ENCODE peak calls at places on chromosomes 1 and 21, in six cellular contexts. P is NCI-H2081; R is naive B cell; X is anterior cingulate cortex; J is cardiac fibroblast; K is activated naive CD4-positive, alpha-beta T cell treated with anti-CD3 and anti-CD28 coated beads, Interleukin-2, amount 10 ng/mL, durations not matched to agents 7 days and 5 days. B is an unnamed sample.

GRCh38 chr1:226677121-226678020 is 61.7 kb downstream of the ITPKB start:
- DNase-seq in P (no peak), R (peak; percentile 80), X (no peak), J (peak; percentile 73), K (peak; percentile 78), B (no peak)

GRCh38 chr1:151132676-151133338 is 13.6 kb downstream of the SEMA6C start:
- DNase-seq in P (no peak), R (no peak), X (no peak), J (no peak), K (no peak), B (no peak)

GRCh38 chr1:81670286-81670685 is 130.4 kb upstream of the ADGRL2 start:
- DNase-seq in P (peak; percentile 4), R (no peak), X (no peak), J (peak; percentile 97), K (no peak), B (no peak)

GRCh38 chr1:162682013-162682419 is 49.8 kb downstream of the DDR2 start:
- DNase-seq in P (no peak), R (no peak), X (no peak), J (peak; percentile 53), K (no peak), B (no peak)

GRCh38 chr1:183159960-183160359 is 26.1 kb upstream of the LAMC2 start:
- DNase-seq in P (peak; percentile 29), R (no peak), X (no peak), J (peak; percentile 80), K (no peak), B (peak; percentile 58)

GRCh38 chr1:94622757-94623156 is 81.2 kb upstream of the F3 start:
- DNase-seq in P (no peak), R (no peak), X (no peak), J (peak; percentile 72), K (no peak), B (no peak)

GRCh38 chr1:215517441-215517891 is 49.6 kb upstream of the KCTD3 start:
- DNase-seq in P (no peak), R (no peak), X (no peak), J (peak; percentile 39), K (no peak), B (no peak)

GRCh38 chr1:97911266-97912215 is 9.3 kb downstream of the DPYD start:
- DNase-seq in P (no peak), R (no peak), X (no peak), J (no peak), K (peak; percentile 24), B (no peak)

GRCh38 chr1:205612104-205612503 is 19.7 kb downstream of the ELK4 start:
- DNase-seq in P (no peak), R (no peak), X (no peak), J (no peak), K (no peak), B (no peak)

GRCh38 chr1:1959459-1959839 is 40.4 kb upstream of the TMEM52 start:
- DNase-seq in P (no peak), R (no peak), X (no peak), J (no peak), K (no peak), B (no peak)

GRCh38 chr1:109891930-109892329 is 18.7 kb upstream of the CSF1 start:
- DNase-seq in P (no peak), R (no peak), X (no peak), J (no peak), K (no peak), B (no peak)

GRCh38 chr1:93678491-93678890 is 3.1 kb downstream of the BCAR3 start:
- DNase-seq in P (no peak), R (no peak), X (no peak), J (no peak), K (no peak), B (no peak)

GRCh38 chr1:55504306-55504706 is 289.1 kb upstream of the USP24 start:
- DNase-seq in P (no peak), R (no peak), X (no peak), J (no peak), K (no peak), B (no peak)

GRCh38 chr1:89200668-89201488 is 2.1 kb upstream of the GBP4 start:
- DNase-seq in P (no peak), R (peak; percentile 59), X (no peak), J (no peak), K (no peak), B (no peak)

GRCh38 chr21:44582055-44582454 is 1.7 kb upstream of the KRTAP10-5 start:
- DNase-seq in P (no peak), R (no peak), X (no peak), J (no peak), K (no peak), B (no peak)

GRCh38 chr1:214332950-214333798 is 52.2 kb downstream of the SMYD2 start:
- DNase-seq in P (no peak), R (peak; percentile 9), X (no peak), J (peak; percentile 70), K (peak; percentile 66), B (no peak)

GRCh38 chr21:46122758-46123683 is 25.1 kb downstream of the COL6A2 start:
- DNase-seq in P (no peak), R (no peak), X (no peak), J (no peak), K (peak; percentile 18), B (no peak)

GRCh38 chr21:15943009-15943666 is 213.4 kb downstream of the USP25 start:
- DNase-seq in P (no peak), R (no peak), X (no peak), J (peak; percentile 65), K (no peak), B (no peak)

GRCh38 chr1:16420719-16421118 is 16.5 kb downstream of the SPATA21 start:
- DNase-seq in P (no peak), R (peak; percentile 64), X (no peak), J (no peak), K (peak; percentile 82), B (no peak)

GRCh38 chr1:15417365-15417934 is 7.8 kb downstream of the EFHD2 start:
- DNase-seq in P (no peak), R (peak; percentile 28), X (no peak), J (peak; percentile 74), K (peak; percentile 54), B (no peak)

GRCh38 chr1:93701619-93702018 is 20.0 kb upstream of the BCAR3 start:
- DNase-seq in P (no peak), R (no peak), X (no peak), J (peak; percentile 99), K (no peak), B (no peak)

GRCh38 chr1:227805606-227806197 is 9.8 kb upstream of the PRSS38 start:
- DNase-seq in P (no peak), R (no peak), X (no peak), J (peak; percentile 95), K (no peak), B (no peak)

GRCh38 chr1:162678439-162678838 is 46.2 kb downstream of the DDR2 start:
- DNase-seq in P (no peak), R (no peak), X (no peak), J (peak; percentile 83), K (no peak), B (no peak)

GRCh38 chr1:97820470-97821188 is 100.2 kb downstream of the DPYD start:
- DNase-seq in P (no peak), R (peak; percentile 6), X (no peak), J (peak; percentile 71), K (no peak), B (peak; percentile 7)

GRCh38 chr1:158984386-158984785 is 25.3 kb upstream of the IFI16 start:
- DNase-seq in P (no peak), R (no peak), X (no peak), J (no peak), K (no peak), B (no peak)

GRCh38 chr21:37172646-37173045 is 94.5 kb downstream of the VPS26C start:
- DNase-seq in P (no peak), R (no peak), X (no peak), J (no peak), K (no peak), B (no peak)

GRCh38 chr1:182845379-182845778 is 6.2 kb downstream of the DHX9 start:
- DNase-seq in P (no peak), R (no peak), X (no peak), J (no peak), K (no peak), B (no peak)

GRCh38 chr21:20270365-20271055 is 727.7 kb upstream of the NCAM2 start:
- DNase-seq in P (no peak), R (no peak), X (no peak), J (no peak), K (no peak), B (no peak)

GRCh38 chr1:113747376-113747775 is 11.9 kb downstream of the PHTF1 start:
- DNase-seq in P (no peak), R (no peak), X (no peak), J (peak; percentile 55), K (no peak), B (no peak)

GRCh38 chr1:153640873-153641272 is 7.0 kb downstream of the CHTOP start:
- DNase-seq in P (no peak), R (no peak), X (no peak), J (no peak), K (no peak), B (no peak)

GRCh38 chr1:176754663-176755062 is 291.7 kb downstream of the PAPPA2 start:
- DNase-seq in P (no peak), R (no peak), X (no peak), J (no peak), K (no peak), B (no peak)